ENCODE peak calls at places on chromosome 17, in seven cellular contexts. One of them, this sample, is unnamed.

GRCh38 chr17:2239882-2240430 is 63.6 kb downstream of the SMG6 start:
- DNase-seq in SK-N-SH: no peak
- DNase-seq in pancreas: no peak
- DNase-seq in IMR-90: peak
- DNase-seq in GM12865: peak
- DNase-seq in fibroblast of pulmonary artery: peak
- DNase-seq in uterus: peak
- DNase-seq in this sample: peak

GRCh38 chr17:51214920-51215319 is 44.9 kb downstream of the MBTD1 start:
- DNase-seq in SK-N-SH: no peak
- DNase-seq in IMR-90: no peak
- DNase-seq in uterus: no peak
- DNase-seq in GM12865: no peak
- DNase-seq in pancreas: no peak
- DNase-seq in fibroblast of pulmonary artery: no peak
- DNase-seq in this sample: no peak

GRCh38 chr17:43958953-43959352 is 5.2 kb upstream of the PYY start:
- DNase-seq in IMR-90: peak
- DNase-seq in GM12865: no peak
- DNase-seq in uterus: no peak
- DNase-seq in pancreas: no peak
- DNase-seq in SK-N-SH: no peak
- DNase-seq in fibroblast of pulmonary artery: no peak
- DNase-seq in this sample: peak

GRCh38 chr17:77735341-77736206 is 222.9 kb upstream of the TNRC6C start:
- DNase-seq in SK-N-SH: peak
- DNase-seq in fibroblast of pulmonary artery: peak
- DNase-seq in uterus: peak
- DNase-seq in IMR-90: no peak
- DNase-seq in GM12865: no peak
- DNase-seq in pancreas: no peak
- DNase-seq in this sample: no peak

GRCh38 chr17:77100009-77100408 is 40.8 kb upstream of the SEC14L1 start:
- DNase-seq in GM12865: no peak
- DNase-seq in fibroblast of pulmonary artery: no peak
- DNase-seq in pancreas: no peak
- DNase-seq in uterus: no peak
- DNase-seq in IMR-90: no peak
- DNase-seq in SK-N-SH: no peak
- DNase-seq in this sample: no peak

GRCh38 chr17:31099051-31099450 is 4.3 kb downstream of the NF1 start:
- DNase-seq in fibroblast of pulmonary artery: no peak
- DNase-seq in GM12865: no peak
- DNase-seq in pancreas: no peak
- DNase-seq in uterus: no peak
- DNase-seq in SK-N-SH: no peak
- DNase-seq in IMR-90: peak
- DNase-seq in this sample: peak

GRCh38 chr17:32771396-32771795 is 105.5 kb downstream of the MYO1D start:
- DNase-seq in IMR-90: no peak
- DNase-seq in GM12865: no peak
- DNase-seq in pancreas: no peak
- DNase-seq in uterus: no peak
- DNase-seq in SK-N-SH: no peak
- DNase-seq in fibroblast of pulmonary artery: peak
- DNase-seq in this sample: peak

GRCh38 chr17:5194346-5194745 is 2.7 kb upstream of the ZNF594 start:
- DNase-seq in pancreas: no peak
- DNase-seq in GM12865: no peak
- DNase-seq in SK-N-SH: no peak
- DNase-seq in fibroblast of pulmonary artery: no peak
- DNase-seq in uterus: no peak
- DNase-seq in IMR-90: no peak
- DNase-seq in this sample: no peak

GRCh38 chr17:42341568-42341967 is 46.7 kb downstream of the STAT3 start:
- DNase-seq in GM12865: peak
- DNase-seq in pancreas: no peak
- DNase-seq in uterus: no peak
- DNase-seq in fibroblast of pulmonary artery: no peak
- DNase-seq in IMR-90: no peak
- DNase-seq in SK-N-SH: no peak
- DNase-seq in this sample: no peak

GRCh38 chr17:61238455-61238933 is 161.1 kb upstream of the TBX2 start:
- DNase-seq in fibroblast of pulmonary artery: no peak
- DNase-seq in GM12865: no peak
- DNase-seq in SK-N-SH: peak
- DNase-seq in uterus: no peak
- DNase-seq in IMR-90: no peak
- DNase-seq in pancreas: no peak
- DNase-seq in this sample: no peak

GRCh38 chr17:78166416-78166815 is 2.0 kb upstream of the SYNGR2 start:
- DNase-seq in fibroblast of pulmonary artery: no peak
- DNase-seq in uterus: no peak
- DNase-seq in pancreas: no peak
- DNase-seq in IMR-90: no peak
- DNase-seq in GM12865: no peak
- DNase-seq in SK-N-SH: no peak
- DNase-seq in this sample: no peak

GRCh38 chr17:47733414-47734288 is 615 bp downstream of the TBX21 start:
- DNase-seq in SK-N-SH: peak
- DNase-seq in pancreas: peak
- DNase-seq in fibroblast of pulmonary artery: no peak
- DNase-seq in uterus: no peak
- DNase-seq in GM12865: no peak
- DNase-seq in IMR-90: no peak
- DNase-seq in this sample: no peak
- H3K4me3 ChIP-seq in SK-N-SH: peak
- H3K4me3 ChIP-seq in pancreas: peak
- H3K4me3 ChIP-seq in fibroblast of pulmonary artery: no peak
- H3K4me3 ChIP-seq in uterus: no peak
- H3K4me3 ChIP-seq in GM12865: peak
- H3K4me3 ChIP-seq in IMR-90: no peak
- H3K4me3 ChIP-seq in this sample: no peak

DNA sequence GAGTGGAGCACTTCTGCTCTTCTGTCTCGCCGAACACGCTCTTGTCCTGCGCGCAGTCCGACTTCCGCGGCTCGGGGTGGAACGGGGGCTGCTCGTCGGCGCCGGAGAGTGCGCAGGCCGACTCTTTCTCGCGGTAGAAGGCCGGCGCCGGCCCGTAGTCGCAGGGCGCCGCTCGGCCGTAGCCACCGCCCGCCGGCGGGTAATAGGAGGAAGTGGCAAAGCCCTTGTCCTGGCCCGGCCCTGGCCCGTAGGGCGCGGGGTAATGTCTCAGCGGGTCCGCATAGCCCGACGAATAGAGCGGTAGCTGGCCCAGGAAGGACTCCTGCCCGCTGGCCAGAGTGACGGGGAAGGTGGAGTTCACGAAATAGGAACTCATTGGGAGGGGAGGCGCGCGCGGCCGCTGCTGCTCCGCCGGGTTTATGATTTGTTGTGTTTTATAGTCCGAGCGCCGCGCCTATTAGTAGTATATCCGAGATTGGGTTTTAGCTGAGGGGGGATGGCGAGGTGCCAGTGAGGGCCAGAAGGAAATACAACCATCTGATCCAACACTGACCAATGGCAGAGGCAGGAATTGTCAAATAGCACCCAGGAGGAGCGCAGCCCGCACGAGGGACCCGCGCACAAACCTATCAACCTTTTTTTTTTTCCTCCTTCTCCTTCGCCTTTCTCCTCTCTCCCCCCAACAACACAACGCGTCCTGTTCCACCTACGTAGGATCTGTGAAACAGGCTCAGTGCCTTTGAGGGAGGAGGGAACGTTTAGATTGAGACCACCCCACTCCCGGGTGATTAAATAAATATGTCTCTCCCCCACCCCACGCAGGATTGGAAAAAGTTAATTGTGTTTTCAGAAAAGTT is 4.4 kb upstream of the HOXB5 start:
- DNase-seq in fibroblast of pulmonary artery: no peak
- DNase-seq in GM12865: peak
- DNase-seq in uterus: peak
- DNase-seq in pancreas: peak
- DNase-seq in SK-N-SH: no peak
- DNase-seq in IMR-90: peak
- DNase-seq in this sample: no peak
- H3K4me3 ChIP-seq in fibroblast of pulmonary artery: peak
- H3K4me3 ChIP-seq in GM12865: no peak
- H3K4me3 ChIP-seq in uterus: peak
- H3K4me3 ChIP-seq in pancreas: peak
- H3K4me3 ChIP-seq in SK-N-SH: peak
- H3K4me3 ChIP-seq in IMR-90: peak
- H3K4me3 ChIP-seq in this sample: peak

GRCh38 chr17:36147601-36148000 is 28.8 kb downstream of the TBC1D3B start:
- DNase-seq in SK-N-SH: no peak
- DNase-seq in IMR-90: no peak
- DNase-seq in pancreas: no peak
- DNase-seq in GM12865: no peak
- DNase-seq in uterus: no peak
- DNase-seq in fibroblast of pulmonary artery: no peak
- DNase-seq in this sample: no peak

GRCh38 chr17:36151891-36152638 is 24.4 kb downstream of the TBC1D3B start:
- DNase-seq in SK-N-SH: no peak
- DNase-seq in GM12865: no peak
- DNase-seq in fibroblast of pulmonary artery: no peak
- DNase-seq in uterus: no peak
- DNase-seq in pancreas: no peak
- DNase-seq in IMR-90: no peak
- DNase-seq in this sample: no peak

GRCh38 chr17:36149296-36149820 is 27.1 kb downstream of the TBC1D3B start:
- DNase-seq in fibroblast of pulmonary artery: peak
- DNase-seq in uterus: peak
- DNase-seq in GM12865: no peak
- DNase-seq in SK-N-SH: no peak
- DNase-seq in IMR-90: peak
- DNase-seq in pancreas: no peak
- DNase-seq in this sample: peak

GRCh38 chr17:36144981-36145729 is 31.3 kb downstream of the TBC1D3B start:
- DNase-seq in GM12865: no peak
- DNase-seq in IMR-90: no peak
- DNase-seq in uterus: no peak
- DNase-seq in fibroblast of pulmonary artery: no peak
- DNase-seq in pancreas: no peak
- DNase-seq in SK-N-SH: no peak
- DNase-seq in this sample: no peak

DNA sequence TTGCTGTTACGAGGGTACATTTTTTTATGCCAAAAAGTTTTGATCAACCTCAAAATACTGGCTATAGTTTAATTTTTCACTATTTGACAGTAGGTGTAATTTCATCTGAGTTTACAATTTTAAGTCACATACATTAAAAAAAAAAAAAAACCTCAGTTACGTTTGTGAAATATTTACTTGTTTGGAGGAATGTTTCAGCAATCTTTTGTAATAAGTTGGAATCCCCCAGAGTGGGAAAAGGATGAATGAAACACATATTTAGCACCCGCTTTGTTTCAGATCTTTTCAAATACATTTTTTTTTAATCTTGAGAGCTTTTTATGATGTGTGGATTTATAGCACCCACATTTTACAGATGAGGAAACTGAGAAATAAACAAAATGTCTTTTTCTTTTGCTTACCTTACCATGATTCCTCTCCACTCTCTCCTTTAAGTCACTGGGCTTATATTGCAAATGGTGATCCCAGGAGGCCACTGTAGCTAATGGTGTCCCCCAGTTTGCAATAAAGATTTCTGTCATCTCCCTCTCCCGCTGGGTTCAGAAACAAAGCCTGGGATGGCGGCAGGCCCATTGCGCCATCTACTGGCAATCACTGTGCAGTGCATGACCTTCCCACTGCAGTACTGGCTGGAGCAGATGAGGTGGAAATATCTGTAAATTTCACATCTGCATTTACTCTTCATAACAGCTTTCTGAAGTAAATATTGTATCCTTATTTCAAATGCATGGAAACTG is 27.7 kb downstream of the TBC1D3B start:
- DNase-seq in IMR-90: peak
- DNase-seq in SK-N-SH: peak
- DNase-seq in fibroblast of pulmonary artery: peak
- DNase-seq in uterus: peak
- DNase-seq in GM12865: peak
- DNase-seq in pancreas: peak
- DNase-seq in this sample: peak
- H3K4me3 ChIP-seq in IMR-90: no peak
- H3K4me3 ChIP-seq in SK-N-SH: peak
- H3K4me3 ChIP-seq in fibroblast of pulmonary artery: no peak
- H3K4me3 ChIP-seq in uterus: no peak
- H3K4me3 ChIP-seq in GM12865: no peak
- H3K4me3 ChIP-seq in pancreas: no peak
- H3K4me3 ChIP-seq in this sample: no peak

GRCh38 chr17:37713624-37714023 is 31.2 kb downstream of the HNF1B start:
- DNase-seq in uterus: no peak
- DNase-seq in fibroblast of pulmonary artery: no peak
- DNase-seq in IMR-90: no peak
- DNase-seq in pancreas: peak
- DNase-seq in GM12865: no peak
- DNase-seq in SK-N-SH: no peak
- DNase-seq in this sample: no peak

GRCh38 chr17:37718383-37719048 is 26.3 kb downstream of the HNF1B start:
- DNase-seq in pancreas: no peak
- DNase-seq in SK-N-SH: no peak
- DNase-seq in IMR-90: no peak
- DNase-seq in GM12865: no peak
- DNase-seq in uterus: no peak
- DNase-seq in fibroblast of pulmonary artery: no peak
- DNase-seq in this sample: no peak

GRCh38 chr17:37713028-37713431 is 31.8 kb downstream of the HNF1B start:
- DNase-seq in pancreas: no peak
- DNase-seq in GM12865: no peak
- DNase-seq in SK-N-SH: no peak
- DNase-seq in uterus: no peak
- DNase-seq in fibroblast of pulmonary artery: no peak
- DNase-seq in IMR-90: no peak
- DNase-seq in this sample: no peak

GRCh38 chr17:37717627-37718382 is 27.1 kb downstream of the HNF1B start:
- DNase-seq in IMR-90: no peak
- DNase-seq in pancreas: no peak
- DNase-seq in uterus: no peak
- DNase-seq in SK-N-SH: no peak
- DNase-seq in GM12865: peak
- DNase-seq in fibroblast of pulmonary artery: peak
- DNase-seq in this sample: peak

GRCh38 chr17:37714897-37715296 is 30.0 kb downstream of the HNF1B start:
- DNase-seq in GM12865: no peak
- DNase-seq in SK-N-SH: no peak
- DNase-seq in fibroblast of pulmonary artery: no peak
- DNase-seq in IMR-90: peak
- DNase-seq in uterus: no peak
- DNase-seq in pancreas: no peak
- DNase-seq in this sample: peak
- H3K4me3 ChIP-seq in GM12865: no peak
- H3K4me3 ChIP-seq in SK-N-SH: no peak
- H3K4me3 ChIP-seq in fibroblast of pulmonary artery: no peak
- H3K4me3 ChIP-seq in IMR-90: no peak
- H3K4me3 ChIP-seq in uterus: no peak
- H3K4me3 ChIP-seq in pancreas: no peak
- H3K4me3 ChIP-seq in this sample: no peak

GRCh38 chr17:28093999-28094716 is 51.7 kb downstream of the NLK start:
- DNase-seq in SK-N-SH: no peak
- DNase-seq in uterus: no peak
- DNase-seq in fibroblast of pulmonary artery: no peak
- DNase-seq in pancreas: no peak
- DNase-seq in IMR-90: no peak
- DNase-seq in GM12865: no peak
- DNase-seq in this sample: no peak
- H3K4me3 ChIP-seq in SK-N-SH: no peak
- H3K4me3 ChIP-seq in uterus: no peak
- H3K4me3 ChIP-seq in fibroblast of pulmonary artery: no peak
- H3K4me3 ChIP-seq in pancreas: no peak
- H3K4me3 ChIP-seq in IMR-90: no peak
- H3K4me3 ChIP-seq in GM12865: no peak
- H3K4me3 ChIP-seq in this sample: no peak

This sample was measured in cardiac fibroblast.